ENCODE peak calls at places on chromosomes 13 and 19, in eight cellular contexts. One of them, this sample, is unnamed.

GRCh38 chr19:8005534-8006256 is at the start of gene ELAVL1:
- DNase-seq in HEK293T: peak
- DNase-seq in CD4-positive, alpha-beta T cell: peak
- DNase-seq in NCI-H1930: peak
- DNase-seq in NCI-H1417 treated with DMSO at 0.1 percent for 48 hours: peak
- DNase-seq in colonic mucosa: peak
- DNase-seq in iris pigment epithelial cell: peak
- DNase-seq in activated T-cell treated with anti-CD3 and anti-CD28 coated beads, Interleukin-2, amount 50 U/mL, for 48 hours: peak
- DNase-seq in this sample: peak

GRCh38 chr19:48635966-48636858 is 967 bp downstream of the DBP start:
- DNase-seq in HEK293T: no peak
- DNase-seq in CD4-positive, alpha-beta T cell: no peak
- DNase-seq in NCI-H1930: no peak
- DNase-seq in NCI-H1417 treated with DMSO at 0.1 percent for 48 hours: no peak
- DNase-seq in colonic mucosa: peak
- DNase-seq in iris pigment epithelial cell: no peak
- DNase-seq in activated T-cell treated with anti-CD3 and anti-CD28 coated beads, Interleukin-2, amount 50 U/mL, for 48 hours: no peak
- DNase-seq in this sample: no peak

GRCh38 chr13:58960909-58961308 is 1202.8 kb downstream of the DIAPH3 start:
- DNase-seq in HEK293T: peak
- DNase-seq in CD4-positive, alpha-beta T cell: no peak
- DNase-seq in NCI-H1930: no peak
- DNase-seq in NCI-H1417 treated with DMSO at 0.1 percent for 48 hours: no peak
- DNase-seq in colonic mucosa: no peak
- DNase-seq in iris pigment epithelial cell: peak
- DNase-seq in activated T-cell treated with anti-CD3 and anti-CD28 coated beads, Interleukin-2, amount 50 U/mL, for 48 hours: no peak
- DNase-seq in this sample: no peak

GRCh38 chr13:113023217-113023597 is 54.2 kb downstream of the MCF2L start:
- DNase-seq in HEK293T: no peak
- DNase-seq in CD4-positive, alpha-beta T cell: no peak
- DNase-seq in NCI-H1930: no peak
- DNase-seq in NCI-H1417 treated with DMSO at 0.1 percent for 48 hours: no peak
- DNase-seq in colonic mucosa: no peak
- DNase-seq in iris pigment epithelial cell: peak
- DNase-seq in activated T-cell treated with anti-CD3 and anti-CD28 coated beads, Interleukin-2, amount 50 U/mL, for 48 hours: no peak
- DNase-seq in this sample: no peak

GRCh38 chr19:54081032-54081431 is at the start of gene TARM1:
- DNase-seq in HEK293T: no peak
- DNase-seq in CD4-positive, alpha-beta T cell: no peak
- DNase-seq in NCI-H1930: no peak
- DNase-seq in NCI-H1417 treated with DMSO at 0.1 percent for 48 hours: no peak
- DNase-seq in colonic mucosa: no peak
- DNase-seq in iris pigment epithelial cell: no peak
- DNase-seq in activated T-cell treated with anti-CD3 and anti-CD28 coated beads, Interleukin-2, amount 50 U/mL, for 48 hours: no peak
- DNase-seq in this sample: no peak

GRCh38 chr19:46818812-46819211 is 30.4 kb upstream of the SLC1A5 start:
- DNase-seq in HEK293T: no peak
- DNase-seq in CD4-positive, alpha-beta T cell: no peak
- DNase-seq in NCI-H1930: no peak
- DNase-seq in NCI-H1417 treated with DMSO at 0.1 percent for 48 hours: no peak
- DNase-seq in colonic mucosa: no peak
- DNase-seq in iris pigment epithelial cell: peak
- DNase-seq in activated T-cell treated with anti-CD3 and anti-CD28 coated beads, Interleukin-2, amount 50 U/mL, for 48 hours: peak
- DNase-seq in this sample: no peak

GRCh38 chr13:84400711-84401110 is 518.4 kb upstream of the SLITRK1 start:
- DNase-seq in HEK293T: no peak
- DNase-seq in CD4-positive, alpha-beta T cell: no peak
- DNase-seq in NCI-H1930: peak
- DNase-seq in NCI-H1417 treated with DMSO at 0.1 percent for 48 hours: no peak
- DNase-seq in colonic mucosa: no peak
- DNase-seq in iris pigment epithelial cell: peak
- DNase-seq in activated T-cell treated with anti-CD3 and anti-CD28 coated beads, Interleukin-2, amount 50 U/mL, for 48 hours: no peak
- DNase-seq in this sample: no peak

GRCh38 chr19:55083004-55083850 is 7.6 kb downstream of the EPS8L1 start:
- DNase-seq in HEK293T: no peak
- DNase-seq in CD4-positive, alpha-beta T cell: no peak
- DNase-seq in NCI-H1930: no peak
- DNase-seq in NCI-H1417 treated with DMSO at 0.1 percent for 48 hours: no peak
- DNase-seq in colonic mucosa: no peak
- DNase-seq in iris pigment epithelial cell: no peak
- DNase-seq in activated T-cell treated with anti-CD3 and anti-CD28 coated beads, Interleukin-2, amount 50 U/mL, for 48 hours: no peak
- DNase-seq in this sample: no peak

GRCh38 chr19:40633207-40633606 is 32.0 kb downstream of the LTBP4 start:
- DNase-seq in HEK293T: peak
- DNase-seq in CD4-positive, alpha-beta T cell: no peak
- DNase-seq in NCI-H1930: no peak
- DNase-seq in NCI-H1417 treated with DMSO at 0.1 percent for 48 hours: no peak
- DNase-seq in colonic mucosa: no peak
- DNase-seq in iris pigment epithelial cell: peak
- DNase-seq in activated T-cell treated with anti-CD3 and anti-CD28 coated beads, Interleukin-2, amount 50 U/mL, for 48 hours: no peak
- DNase-seq in this sample: no peak

GRCh38 chr13:77339408-77339807 is 12.5 kb upstream of the MYCBP2 start:
- DNase-seq in HEK293T: no peak
- DNase-seq in CD4-positive, alpha-beta T cell: no peak
- DNase-seq in NCI-H1930: no peak
- DNase-seq in NCI-H1417 treated with DMSO at 0.1 percent for 48 hours: no peak
- DNase-seq in colonic mucosa: no peak
- DNase-seq in iris pigment epithelial cell: no peak
- DNase-seq in activated T-cell treated with anti-CD3 and anti-CD28 coated beads, Interleukin-2, amount 50 U/mL, for 48 hours: no peak
- DNase-seq in this sample: no peak

GRCh38 chr19:7931221-7932061 is 5.5 kb upstream of the CTXN1 start:
- DNase-seq in HEK293T: no peak
- DNase-seq in CD4-positive, alpha-beta T cell: no peak
- DNase-seq in NCI-H1930: no peak
- DNase-seq in NCI-H1417 treated with DMSO at 0.1 percent for 48 hours: no peak
- DNase-seq in colonic mucosa: no peak
- DNase-seq in iris pigment epithelial cell: no peak
- DNase-seq in activated T-cell treated with anti-CD3 and anti-CD28 coated beads, Interleukin-2, amount 50 U/mL, for 48 hours: no peak
- DNase-seq in this sample: no peak

GRCh38 chr13:28557725-28558124 is 62.8 kb upstream of the FLT1 start:
- DNase-seq in HEK293T: no peak
- DNase-seq in CD4-positive, alpha-beta T cell: no peak
- DNase-seq in NCI-H1930: no peak
- DNase-seq in NCI-H1417 treated with DMSO at 0.1 percent for 48 hours: no peak
- DNase-seq in colonic mucosa: no peak
- DNase-seq in iris pigment epithelial cell: peak
- DNase-seq in activated T-cell treated with anti-CD3 and anti-CD28 coated beads, Interleukin-2, amount 50 U/mL, for 48 hours: no peak
- DNase-seq in this sample: no peak

GRCh38 chr19:6241056-6241455 is 38.7 kb downstream of the MLLT1 start:
- DNase-seq in HEK293T: no peak
- DNase-seq in CD4-positive, alpha-beta T cell: no peak
- DNase-seq in NCI-H1930: no peak
- DNase-seq in NCI-H1417 treated with DMSO at 0.1 percent for 48 hours: no peak
- DNase-seq in colonic mucosa: no peak
- DNase-seq in iris pigment epithelial cell: no peak
- DNase-seq in activated T-cell treated with anti-CD3 and anti-CD28 coated beads, Interleukin-2, amount 50 U/mL, for 48 hours: no peak
- DNase-seq in this sample: no peak

GRCh38 chr19:3687774-3688706 is 12.2 kb downstream of the PIP5K1C start:
- DNase-seq in HEK293T: no peak
- DNase-seq in CD4-positive, alpha-beta T cell: peak
- DNase-seq in NCI-H1930: no peak
- DNase-seq in NCI-H1417 treated with DMSO at 0.1 percent for 48 hours: peak
- DNase-seq in colonic mucosa: peak
- DNase-seq in iris pigment epithelial cell: no peak
- DNase-seq in activated T-cell treated with anti-CD3 and anti-CD28 coated beads, Interleukin-2, amount 50 U/mL, for 48 hours: peak
- DNase-seq in this sample: no peak

GRCh38 chr19:6047741-6048231 is 62.5 kb downstream of the RFX2 start:
- DNase-seq in HEK293T: peak
- DNase-seq in CD4-positive, alpha-beta T cell: no peak
- DNase-seq in NCI-H1930: no peak
- DNase-seq in NCI-H1417 treated with DMSO at 0.1 percent for 48 hours: no peak
- DNase-seq in colonic mucosa: no peak
- DNase-seq in iris pigment epithelial cell: peak
- DNase-seq in activated T-cell treated with anti-CD3 and anti-CD28 coated beads, Interleukin-2, amount 50 U/mL, for 48 hours: peak
- DNase-seq in this sample: peak

GRCh38 chr13:39565036-39565949 is 37.7 kb downstream of the LHFPL6 start:
- DNase-seq in HEK293T: no peak
- DNase-seq in CD4-positive, alpha-beta T cell: no peak
- DNase-seq in NCI-H1930: no peak
- DNase-seq in NCI-H1417 treated with DMSO at 0.1 percent for 48 hours: no peak
- DNase-seq in colonic mucosa: no peak
- DNase-seq in iris pigment epithelial cell: peak
- DNase-seq in activated T-cell treated with anti-CD3 and anti-CD28 coated beads, Interleukin-2, amount 50 U/mL, for 48 hours: no peak
- DNase-seq in this sample: no peak

GRCh38 chr19:1084024-1084868 is 10.9 kb downstream of the POLR2E start:
- DNase-seq in HEK293T: no peak
- DNase-seq in CD4-positive, alpha-beta T cell: no peak
- DNase-seq in NCI-H1930: no peak
- DNase-seq in NCI-H1417 treated with DMSO at 0.1 percent for 48 hours: no peak
- DNase-seq in colonic mucosa: no peak
- DNase-seq in iris pigment epithelial cell: no peak
- DNase-seq in activated T-cell treated with anti-CD3 and anti-CD28 coated beads, Interleukin-2, amount 50 U/mL, for 48 hours: peak
- DNase-seq in this sample: no peak

GRCh38 chr13:99009987-99010551 is 32.2 kb upstream of the DOCK9 start:
- DNase-seq in HEK293T: no peak
- DNase-seq in CD4-positive, alpha-beta T cell: no peak
- DNase-seq in NCI-H1930: no peak
- DNase-seq in NCI-H1417 treated with DMSO at 0.1 percent for 48 hours: no peak
- DNase-seq in colonic mucosa: no peak
- DNase-seq in iris pigment epithelial cell: no peak
- DNase-seq in activated T-cell treated with anti-CD3 and anti-CD28 coated beads, Interleukin-2, amount 50 U/mL, for 48 hours: no peak
- DNase-seq in this sample: no peak

GRCh38 chr19:16223746-16224145 is 26.0 kb downstream of the AP1M1 start:
- DNase-seq in HEK293T: no peak
- DNase-seq in CD4-positive, alpha-beta T cell: no peak
- DNase-seq in NCI-H1930: no peak
- DNase-seq in NCI-H1417 treated with DMSO at 0.1 percent for 48 hours: no peak
- DNase-seq in colonic mucosa: no peak
- DNase-seq in iris pigment epithelial cell: no peak
- DNase-seq in activated T-cell treated with anti-CD3 and anti-CD28 coated beads, Interleukin-2, amount 50 U/mL, for 48 hours: no peak
- DNase-seq in this sample: no peak

GRCh38 chr13:29319451-29319850 is 276.0 kb downstream of the SLC7A1 start:
- DNase-seq in HEK293T: no peak
- DNase-seq in CD4-positive, alpha-beta T cell: no peak
- DNase-seq in NCI-H1930: no peak
- DNase-seq in NCI-H1417 treated with DMSO at 0.1 percent for 48 hours: no peak
- DNase-seq in colonic mucosa: no peak
- DNase-seq in iris pigment epithelial cell: no peak
- DNase-seq in activated T-cell treated with anti-CD3 and anti-CD28 coated beads, Interleukin-2, amount 50 U/mL, for 48 hours: no peak
- DNase-seq in this sample: no peak

GRCh38 chr13:105083986-105084385 is 1451.5 kb downstream of the EFNB2 start:
- DNase-seq in HEK293T: no peak
- DNase-seq in CD4-positive, alpha-beta T cell: no peak
- DNase-seq in NCI-H1930: no peak
- DNase-seq in NCI-H1417 treated with DMSO at 0.1 percent for 48 hours: no peak
- DNase-seq in colonic mucosa: no peak
- DNase-seq in iris pigment epithelial cell: no peak
- DNase-seq in activated T-cell treated with anti-CD3 and anti-CD28 coated beads, Interleukin-2, amount 50 U/mL, for 48 hours: no peak
- DNase-seq in this sample: peak

GRCh38 chr13:77749481-77749880 is 52.0 kb downstream of the SLAIN1 start:
- DNase-seq in HEK293T: no peak
- DNase-seq in CD4-positive, alpha-beta T cell: no peak
- DNase-seq in NCI-H1930: no peak
- DNase-seq in NCI-H1417 treated with DMSO at 0.1 percent for 48 hours: no peak
- DNase-seq in colonic mucosa: no peak
- DNase-seq in iris pigment epithelial cell: peak
- DNase-seq in activated T-cell treated with anti-CD3 and anti-CD28 coated beads, Interleukin-2, amount 50 U/mL, for 48 hours: no peak
- DNase-seq in this sample: no peak

GRCh38 chr19:43581467-43581866 is 5.9 kb downstream of the PINLYP start:
- DNase-seq in HEK293T: no peak
- DNase-seq in CD4-positive, alpha-beta T cell: no peak
- DNase-seq in NCI-H1930: no peak
- DNase-seq in NCI-H1417 treated with DMSO at 0.1 percent for 48 hours: no peak
- DNase-seq in colonic mucosa: no peak
- DNase-seq in iris pigment epithelial cell: no peak
- DNase-seq in activated T-cell treated with anti-CD3 and anti-CD28 coated beads, Interleukin-2, amount 50 U/mL, for 48 hours: no peak
- DNase-seq in this sample: no peak

GRCh38 chr19:45955905-45956608 is 17.6 kb downstream of the NOVA2 start:
- DNase-seq in HEK293T: no peak
- DNase-seq in CD4-positive, alpha-beta T cell: no peak
- DNase-seq in NCI-H1930: no peak
- DNase-seq in NCI-H1417 treated with DMSO at 0.1 percent for 48 hours: no peak
- DNase-seq in colonic mucosa: no peak
- DNase-seq in iris pigment epithelial cell: peak
- DNase-seq in activated T-cell treated with anti-CD3 and anti-CD28 coated beads, Interleukin-2, amount 50 U/mL, for 48 hours: no peak
- DNase-seq in this sample: peak

GRCh38 chr19:4140237-4140711 is 13.2 kb upstream of the CREB3L3 start:
- DNase-seq in HEK293T: peak
- DNase-seq in CD4-positive, alpha-beta T cell: no peak
- DNase-seq in NCI-H1930: peak
- DNase-seq in NCI-H1417 treated with DMSO at 0.1 percent for 48 hours: no peak
- DNase-seq in colonic mucosa: peak
- DNase-seq in iris pigment epithelial cell: peak
- DNase-seq in activated T-cell treated with anti-CD3 and anti-CD28 coated beads, Interleukin-2, amount 50 U/mL, for 48 hours: peak
- DNase-seq in this sample: peak

GRCh38 chr19:30649934-30650614 is 277.9 kb downstream of the ZNF536 start:
- DNase-seq in HEK293T: peak
- DNase-seq in CD4-positive, alpha-beta T cell: no peak
- DNase-seq in NCI-H1930: peak
- DNase-seq in NCI-H1417 treated with DMSO at 0.1 percent for 48 hours: no peak
- DNase-seq in colonic mucosa: peak
- DNase-seq in iris pigment epithelial cell: peak
- DNase-seq in activated T-cell treated with anti-CD3 and anti-CD28 coated beads, Interleukin-2, amount 50 U/mL, for 48 hours: peak
- DNase-seq in this sample: peak

This sample was measured in NCI-H2227 treated with DMSO at 0.1 percent for 48 hours.